ENCODE peak calls at places on chromosome 15, in nine cellular contexts. K is RWPE1; D is fibroblast of lung; O is HT-29; J is activated effector memory CD4-positive, alpha-beta T cell treated with Interleukin-2 at 50 U/mL for 16 hours; Q is breast epithelium; C is substantia nigra; M is fibroblast of mammary gland; N is H9. T is an unnamed sample.
A peak's percentile ranks its signal among the peaks of the same experiment; 100 is the strongest.

GRCh38 chr15:41857316-41857715 is 18.7 kb downstream of the PLA2G4B start:
- DNase-seq in K (no peak), D (no peak), O (no peak), J (no peak), Q (no peak), C (no peak), M (no peak), N (no peak), T (no peak)

GRCh38 chr15:100778831-100779288 is 100.8 kb upstream of the ALDH1A3 start:
- DNase-seq in K (no peak), D (no peak), O (no peak), J (no peak), Q (peak; percentile 9), C (no peak), M (no peak), N (no peak), T (no peak)

GRCh38 chr15:36844453-36845094 is 255.8 kb downstream of the MEIS2 start:
- DNase-seq in K (no peak), D (peak; percentile 65), O (peak; percentile 65), J (no peak), Q (no peak), C (no peak), M (peak; percentile 20), N (no peak), T (no peak)

GRCh38 chr15:70013647-70014310 is 83.9 kb downstream of the TLE3 start:
- DNase-seq in K (no peak), D (no peak), O (no peak), J (no peak), Q (no peak), C (no peak), M (no peak), N (no peak), T (no peak)

GRCh38 chr15:90059208-90059985 is 42.9 kb downstream of the IDH2 start:
- DNase-seq in K (no peak), D (no peak), O (peak; percentile 85), J (peak; percentile 57), Q (peak; percentile 59), C (peak; percentile 60), M (no peak), N (peak; percentile 84), T (peak; percentile 60)

GRCh38 chr15:66251790-66252355 is 1.7 kb downstream of the MEGF11 start:
- DNase-seq in K (no peak), D (no peak), O (no peak), J (no peak), Q (no peak), C (no peak), M (no peak), N (peak; percentile 55), T (no peak)

GRCh38 chr15:91357011-91357410 is 257.0 kb downstream of the SV2B start:
- DNase-seq in K (no peak), D (no peak), O (no peak), J (no peak), Q (no peak), C (no peak), M (no peak), N (no peak), T (no peak)

GRCh38 chr15:100703032-100703578 is 100.7 kb downstream of the ASB7 start:
- DNase-seq in K (no peak), D (peak; percentile 81), O (no peak), J (no peak), Q (peak; percentile 7), C (no peak), M (peak; percentile 94), N (no peak), T (no peak)

GRCh38 chr15:94670436-94671034 is 439.2 kb downstream of the MCTP2 start:
- DNase-seq in K (peak; percentile 71), D (peak; percentile 74), O (peak; percentile 80), J (no peak), Q (no peak), C (no peak), M (peak; percentile 48), N (no peak), T (no peak)

GRCh38 chr15:63611217-63611616 is 14.0 kb downstream of the FBXL22 start:
- DNase-seq in K (no peak), D (no peak), O (no peak), J (no peak), Q (no peak), C (peak; percentile 18), M (no peak), N (no peak), T (no peak)

GRCh38 chr15:22989576-22990477 is 9.7 kb upstream of the CYFIP1 start:
- DNase-seq in K (no peak), D (no peak), O (peak; percentile 38), J (no peak), Q (no peak), C (no peak), M (no peak), N (no peak), T (no peak)

GRCh38 chr15:25690673-25691543 is 172.2 kb downstream of the ATP10A start:
- DNase-seq in K (peak; percentile 15), D (peak; percentile 55), O (no peak), J (no peak), Q (no peak), C (no peak), M (peak; percentile 89), N (no peak), T (no peak)

GRCh38 chr15:40069178-40070165 is 30.5 kb upstream of the SRP14 start:
- DNase-seq in K (peak; percentile 69), D (peak; percentile 69), O (peak; percentile 99), J (no peak), Q (peak; percentile 95), C (peak; percentile 94), M (no peak), N (peak; percentile 71), T (no peak)

GRCh38 chr15:94306700-94307650 is 75.6 kb downstream of the MCTP2 start:
- DNase-seq in K (peak; percentile 53), D (no peak), O (no peak), J (no peak), Q (no peak), C (no peak), M (peak; percentile 65), N (no peak), T (no peak)

GRCh38 chr15:64430000-64430735 is 30.2 kb upstream of the ZNF609 start:
- DNase-seq in K (no peak), D (peak; percentile 97), O (no peak), J (peak; percentile 21), Q (no peak), C (no peak), M (peak; percentile 95), N (peak; percentile 77), T (peak; percentile 59)

GRCh38 chr15:67224889-67225288 is 29.6 kb downstream of the AAGAB start:
- DNase-seq in K (peak; percentile 79), D (no peak), O (no peak), J (no peak), Q (no peak), C (no peak), M (no peak), N (no peak), T (no peak)

GRCh38 chr15:41233367-41233771 is 2.3 kb downstream of the CHP1 start:
- DNase-seq in K (peak; percentile 46), D (peak; percentile 81), O (no peak), J (no peak), Q (no peak), C (no peak), M (peak; percentile 86), N (no peak), T (no peak)

GRCh38 chr15:36599824-36600365 is 20.5 kb downstream of the CDIN1 start:
- DNase-seq in K (no peak), D (no peak), O (no peak), J (no peak), Q (no peak), C (no peak), M (no peak), N (no peak), T (no peak)

GRCh38 chr15:52427804-52428203 is 100.9 kb downstream of the MYO5A start:
- DNase-seq in K (peak; percentile 48), D (peak; percentile 67), O (no peak), J (no peak), Q (no peak), C (no peak), M (peak; percentile 85), N (no peak), T (no peak)

GRCh38 chr15:92803852-92804609 is 96.1 kb upstream of the CHD2 start:
- DNase-seq in K (peak; percentile 97), D (peak; percentile 100), O (peak; percentile 95), J (peak; percentile 24), Q (peak; percentile 89), C (no peak), M (peak; percentile 100), N (no peak), T (no peak)

GRCh38 chr15:68681836-68682235 is 103.0 kb downstream of the CORO2B start:
- DNase-seq in K (no peak), D (no peak), O (no peak), J (no peak), Q (no peak), C (no peak), M (no peak), N (no peak), T (no peak)

GRCh38 chr15:70792171-70792573 is 28.8 kb upstream of the UACA start:
- DNase-seq in K (no peak), D (no peak), O (peak; percentile 59), J (no peak), Q (no peak), C (no peak), M (peak; percentile 83), N (no peak), T (no peak)

GRCh38 chr15:98169551-98169950 is 209.0 kb downstream of the ARRDC4 start:
- DNase-seq in K (no peak), D (no peak), O (no peak), J (no peak), Q (no peak), C (no peak), M (no peak), N (no peak), T (no peak)

GRCh38 chr15:61938249-61938648 is 122.0 kb downstream of the VPS13C start:
- DNase-seq in K (no peak), D (no peak), O (no peak), J (no peak), Q (no peak), C (no peak), M (no peak), N (no peak), T (no peak)

GRCh38 chr15:23069496-23070166 is 30.3 kb upstream of the TUBGCP5 start:
- DNase-seq in K (peak; percentile 20), D (no peak), O (peak; percentile 46), J (no peak), Q (no peak), C (no peak), M (no peak), N (peak; percentile 39), T (no peak)

GRCh38 chr15:91861223-91861622 is 7.7 kb downstream of the SLCO3A1 start:
- DNase-seq in K (no peak), D (no peak), O (no peak), J (no peak), Q (no peak), C (no peak), M (no peak), N (no peak), T (no peak)

GRCh38 chr15:41080144-41080543 is 35.9 kb downstream of the INO80 start:
- DNase-seq in K (no peak), D (no peak), O (no peak), J (no peak), Q (no peak), C (no peak), M (no peak), N (no peak), T (no peak)

T was measured in CD8-positive, alpha-beta T cell.